ENCODE peak calls at places on chromosomes 12 and 14, in four cellular contexts. P is dorsolateral prefrontal cortex, U is brain microvascular endothelial cell, Q is PC-3. R is an unnamed sample.

GRCh38 chr12:14418526-14418925 is 53.0 kb downstream of the ATF7IP start:
- DNase-seq in Q (peak; percentile 33), P (no peak), U (no peak), R (no peak)

GRCh38 chr12:64207453-64207852 is 14.6 kb downstream of the KICS2 start:
- DNase-seq in U (no peak), Q (no peak), P (no peak), R (no peak)

GRCh38 chr14:88364710-88365413 is 20.6 kb upstream of the SPATA7 start:
- DNase-seq in Q (no peak), U (no peak), P (no peak), R (no peak)

GRCh38 chr12:459430-460258 is at the start of gene B4GALNT3:
- DNase-seq in Q (peak; percentile 34), P (no peak), U (no peak), R (no peak)

GRCh38 chr12:101490286-101490920 is 15.3 kb downstream of the SPIC start:
- DNase-seq in U (no peak), Q (peak; percentile 54), P (no peak), R (no peak)

GRCh38 chr12:122312926-122313325 is 46.6 kb upstream of the VPS33A start:
- DNase-seq in Q (no peak), U (no peak), P (no peak), R (no peak)

GRCh38 chr12:15931590-15932053 is 20.5 kb downstream of the DERA start:
- DNase-seq in P (no peak), Q (peak; percentile 15), U (no peak), R (no peak)

GRCh38 chr14:84579292-84579691 is 950.7 kb upstream of the FLRT2 start:
- DNase-seq in P (no peak), U (no peak), Q (no peak), R (no peak)

GRCh38 chr12:52032431-52032796 is 18.8 kb upstream of the NR4A1 start:
- DNase-seq in P (peak; percentile 68), Q (peak; percentile 30), U (peak; percentile 79), R (peak; percentile 63)